ENCODE peak calls at places on chromosome 12, in eight cellular contexts. O, S, J, Q, F, V, D and K are unnamed samples. For H3K27me3, the result is how much of the 10 kb centered on the place peaks cover.

GRCh38 chr12:127389923-127390322 is 877.0 kb upstream of the TMEM132C start:
- DNase-seq in O (no peak), S (peak), J (peak), Q (no peak), F (no peak), V (no peak), D (peak), K (no peak)

GRCh38 chr12:93536766-93537515 is 35.5 kb upstream of the SOCS2 start:
- DNase-seq in O (no peak), S (peak), J (no peak), Q (no peak), F (no peak), V (peak), D (peak), K (peak)

GRCh38 chr12:118432812-118433540 is 56.6 kb downstream of the SUDS3 start:
- DNase-seq in O (no peak), S (peak), J (no peak), Q (no peak), F (no peak), V (no peak), D (no peak), K (no peak)

GRCh38 chr12:6554168-6554989 is 1.5 kb downstream of the IFFO1 start:
- DNase-seq in O (peak), S (peak), J (peak), Q (peak), F (peak), V (peak), D (peak), K (peak)

GRCh38 chr12:67690656-67691055 is 42.1 kb downstream of the DYRK2 start:
- DNase-seq in O (no peak), S (no peak), J (no peak), Q (no peak), F (no peak), V (no peak), D (no peak), K (no peak)

GRCh38 chr12:92561543-92561899 is 141.3 kb upstream of the PLEKHG7 start:
- DNase-seq in O (no peak), S (peak), J (no peak), Q (no peak), F (peak), V (peak), D (no peak), K (no peak)

GRCh38 chr12:68510394-68510793 is 100.3 kb upstream of the RAP1B start:
- DNase-seq in O (no peak), S (no peak), J (no peak), Q (no peak), F (no peak), V (no peak), D (no peak), K (no peak)

GRCh38 chr12:131093971-131094830 is 140.5 kb downstream of the ADGRD1 start:
- DNase-seq in O (no peak), S (no peak), J (no peak), Q (no peak), F (no peak), V (no peak), D (no peak), K (no peak)

GRCh38 chr12:131471271-131471905 is 239.5 kb upstream of the SFSWAP start:
- DNase-seq in O (no peak), S (no peak), J (peak), Q (no peak), F (peak), V (no peak), D (no peak), K (no peak)

DNA sequence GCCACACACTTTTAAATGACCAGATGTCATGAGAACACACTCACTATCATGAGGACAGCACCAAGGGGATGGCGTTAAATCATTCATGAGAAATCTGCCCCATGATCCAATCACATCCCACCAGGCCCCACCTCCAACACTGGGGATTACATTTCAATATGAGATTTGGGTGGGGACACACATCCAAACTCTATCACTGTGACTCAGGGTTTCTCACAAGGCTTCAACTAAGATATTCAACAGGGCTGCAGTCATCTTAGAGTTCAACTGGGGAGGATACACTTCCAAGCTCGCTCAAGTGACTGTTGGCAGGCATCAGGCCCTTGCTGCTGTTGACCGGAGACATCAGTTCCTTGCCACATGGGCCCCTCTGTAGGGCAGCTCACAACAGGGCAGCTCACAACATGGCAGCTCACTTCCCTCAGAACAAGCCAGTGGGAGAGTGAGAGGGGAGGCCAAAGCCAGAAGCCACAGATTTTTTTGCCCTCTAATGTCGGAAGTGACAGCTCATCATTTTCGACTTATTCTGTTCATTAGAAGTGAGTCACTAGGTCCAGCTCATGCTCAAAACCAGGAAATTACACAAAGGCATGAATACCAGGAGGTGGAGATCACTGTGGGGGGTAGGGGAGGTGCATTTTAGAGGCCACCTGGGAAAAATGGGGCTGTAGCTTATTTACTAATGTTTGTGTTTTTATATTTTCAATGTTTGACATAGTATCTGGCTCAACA is 50.8 kb upstream of the PTHLH start:
- DNase-seq in O (no peak), S (peak), J (no peak), Q (no peak), F (no peak), V (no peak), D (no peak), K (no peak)
- TF ChIP-seq CTCF in O (no peak), S (no peak), J (no peak), Q (no peak), F (no peak), V (no peak), D (no peak), K (no peak)

DNA sequence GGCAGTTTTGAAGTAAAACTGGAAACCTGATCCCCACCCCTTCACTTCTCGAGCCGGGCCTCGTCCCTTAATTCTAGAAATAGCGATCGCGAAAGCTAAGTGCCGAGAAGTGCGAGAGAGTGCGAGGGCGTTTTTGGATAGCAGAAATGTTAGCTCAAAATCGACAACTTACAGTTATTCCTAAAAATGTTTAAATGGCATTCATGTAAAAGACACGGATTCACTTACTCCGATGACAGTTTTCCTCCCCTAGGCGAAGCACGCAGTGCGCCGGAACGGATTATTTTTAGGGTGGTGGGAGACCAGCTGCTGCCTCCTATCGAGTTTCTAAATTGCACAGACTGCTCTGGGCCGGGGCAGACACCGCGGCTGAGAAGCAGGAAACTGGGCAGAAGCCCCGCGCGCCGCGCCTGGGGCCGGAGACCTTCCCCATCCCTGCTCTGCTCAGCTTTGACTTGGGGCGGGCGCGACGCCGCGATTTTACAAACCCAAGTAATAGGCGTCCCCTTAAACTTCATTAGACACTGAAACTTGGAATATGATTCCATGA is at the start of gene ABCC9:
- DNase-seq in O (no peak), S (peak), J (peak), Q (no peak), F (peak), V (peak), D (peak), K (peak)
- H3K4me3 ChIP-seq in O (peak), S (peak), J (peak), Q (no peak), F (peak), V (peak), D (peak), K (no peak)

DNA sequence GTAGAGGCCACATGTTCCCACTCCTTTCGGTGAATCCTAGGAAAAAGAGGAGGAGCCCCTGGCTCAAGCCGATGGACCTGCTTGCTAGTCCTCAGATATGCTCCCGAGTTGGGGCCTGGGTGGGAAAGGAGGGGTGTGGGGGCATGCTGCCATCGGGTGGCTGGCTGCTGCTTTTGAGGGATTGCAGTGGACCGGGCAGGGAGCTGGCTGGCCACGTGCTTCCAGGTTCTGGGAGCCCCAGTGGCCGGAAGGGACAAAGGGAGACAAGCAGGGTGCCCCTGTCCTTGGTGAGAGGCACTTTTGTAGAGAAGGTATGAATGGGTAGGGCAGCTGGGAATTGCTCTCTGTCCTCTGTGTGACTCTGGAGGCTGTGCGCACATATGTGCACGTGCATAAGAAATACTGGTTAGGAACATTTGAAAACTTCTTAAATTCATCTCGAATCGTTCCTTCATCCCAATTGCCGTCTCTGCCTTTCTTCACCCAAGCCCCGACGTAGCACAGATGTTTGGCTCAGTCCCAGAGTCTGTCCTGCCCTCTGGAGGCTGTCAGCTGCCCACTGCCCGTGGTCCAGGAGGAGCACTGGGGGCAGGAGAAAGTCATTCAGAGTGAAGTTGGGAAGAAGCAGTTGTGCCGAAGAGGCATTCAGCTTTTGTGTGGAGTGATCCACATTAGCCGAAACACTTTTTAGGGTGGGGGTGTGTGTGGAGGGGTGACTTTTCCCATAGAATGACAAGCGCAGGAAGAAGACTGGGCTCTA is 124.7 kb downstream of the TSPAN9 start:
- DNase-seq in O (no peak), S (no peak), J (no peak), Q (no peak), F (no peak), V (no peak), D (peak), K (no peak)
- H3K27me3 ChIP-seq in O (under half), S (under half), J (half or more), Q (under half), F (under half), V (under half), D (under half), K (under half)

GRCh38 chr12:977163-977562 is 13.9 kb upstream of the ERC1 start:
- DNase-seq in O (no peak), S (no peak), J (no peak), Q (no peak), F (no peak), V (no peak), D (no peak), K (no peak)
- TF ChIP-seq CTCF in O (no peak), S (no peak), J (no peak), Q (no peak), F (no peak), V (no peak), D (no peak), K (peak)

GRCh38 chr12:116532986-116533342 is 26.2 kb upstream of the MAP1LC3B2 start:
- DNase-seq in O (no peak), S (no peak), J (no peak), Q (no peak), F (no peak), V (no peak), D (no peak), K (no peak)
- H3K4me3 ChIP-seq in O (peak), S (peak), J (peak), Q (peak), F (peak), V (no peak), D (peak), K (peak)

DNA sequence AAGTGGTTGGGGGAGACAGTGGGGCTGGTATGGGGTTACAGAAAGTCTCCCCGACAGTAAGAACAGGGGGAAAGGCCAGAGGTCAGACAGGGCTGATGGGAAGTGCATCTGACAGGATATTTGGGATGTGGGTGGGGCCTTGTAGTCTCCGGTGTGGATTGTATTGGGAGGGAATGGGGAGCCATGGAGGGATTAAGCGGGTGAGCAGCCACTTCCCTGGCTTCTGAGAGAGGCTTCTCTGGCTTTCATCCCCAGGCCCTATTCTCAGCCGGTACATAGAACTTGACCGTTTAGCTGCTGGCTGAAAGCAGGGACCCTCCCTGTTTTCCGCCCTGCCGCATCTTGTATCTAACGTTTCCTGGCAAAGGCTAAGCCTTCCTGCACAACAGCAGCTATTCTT is 222.0 kb upstream of the LHX5 start:
- DNase-seq in O (no peak), S (no peak), J (no peak), Q (no peak), F (no peak), V (no peak), D (no peak), K (no peak)
- H3K27me3 ChIP-seq in O (under half), S (under half), J (under half), Q (under half), F (under half), V (under half), D (under half), K (under half)

GRCh38 chr12:48183091-48183875 is at the start of gene CCDC184:
- DNase-seq in O (peak), S (peak), J (peak), Q (peak), F (peak), V (peak), D (peak), K (peak)
- TF ChIP-seq CTCF in O (peak), S (peak), J (peak), Q (peak), F (no peak), V (no peak), D (peak), K (peak)

GRCh38 chr12:113473400-113473799 is 1.7 kb upstream of the LHX5 start:
- DNase-seq in O (no peak), S (no peak), J (no peak), Q (no peak), F (no peak), V (no peak), D (no peak), K (no peak)

GRCh38 chr12:113473942-113474341 is 2.3 kb upstream of the LHX5 start:
- DNase-seq in O (no peak), S (no peak), J (peak), Q (no peak), F (no peak), V (no peak), D (no peak), K (no peak)

GRCh38 chr12:113471619-113472171 is at the start of gene LHX5:
- DNase-seq in O (no peak), S (peak), J (peak), Q (no peak), F (no peak), V (no peak), D (no peak), K (no peak)

GRCh38 chr12:113470871-113471618 is 626 bp downstream of the LHX5 start:
- DNase-seq in O (no peak), S (no peak), J (peak), Q (no peak), F (no peak), V (no peak), D (no peak), K (no peak)

GRCh38 chr12:113472191-113473190 is 820 bp upstream of the LHX5 start:
- DNase-seq in O (no peak), S (no peak), J (peak), Q (no peak), F (no peak), V (no peak), D (peak), K (no peak)
- H3K4me3 ChIP-seq in O (no peak), S (no peak), J (peak), Q (no peak), F (no peak), V (no peak), D (no peak), K (no peak)